ENCODE peak calls at places on chromosomes 13 and 19, in five cellular contexts. Z is lung, F is ascending aorta, Y is cardiac muscle cell, K is K562. H is an unnamed sample.

GRCh38 chr13:50375792-50376191 is 360.5 kb downstream of the KCNRG start:
- DNase-seq in K (no peak), Z (no peak), F (no peak), Y (peak; percentile 44), H (peak; percentile 48)

GRCh38 chr13:94199135-94199534 is 280.3 kb downstream of the DCT start:
- DNase-seq in F (no peak), Y (no peak), K (no peak), Z (no peak), H (no peak)

GRCh38 chr19:18386543-18387251 is 739 bp downstream of the GDF15 start:
- DNase-seq in F (no peak), Y (peak; percentile 69), K (peak; percentile 63), Z (no peak), H (no peak)

GRCh38 chr13:20387441-20387971 is 138.2 kb downstream of the CRYL1 start:
- DNase-seq in Y (no peak), F (no peak), K (no peak), Z (no peak), H (no peak)

GRCh38 chr19:8965887-8966286 is 44.3 kb downstream of the MUC16 start:
- DNase-seq in Y (no peak), F (no peak), Z (no peak), K (peak; percentile 22), H (no peak)

GRCh38 chr19:14318873-14319272 is 62.4 kb upstream of the ADGRE5 start:
- DNase-seq in F (no peak), K (peak; percentile 57), Y (no peak), Z (no peak), H (no peak)

GRCh38 chr19:2602391-2603181 is 99.9 kb downstream of the GNG7 start:
- DNase-seq in F (peak; percentile 96), K (no peak), Y (peak; percentile 97), Z (peak; percentile 66), H (peak; percentile 79)

GRCh38 chr13:77136902-77137420 is 110.0 kb upstream of the FBXL3 start:
- DNase-seq in Z (no peak), K (no peak), Y (peak; percentile 65), F (no peak), H (peak; percentile 71)

GRCh38 chr19:45782820-45783785 is 813 bp upstream of the DMPK start:
- DNase-seq in K (no peak), F (peak; percentile 92), Z (no peak), Y (peak; percentile 56), H (peak; percentile 53)

GRCh38 chr13:44172411-44172810 is 201.2 kb upstream of the SERP2 start:
- DNase-seq in F (no peak), Z (peak; percentile 13), K (no peak), Y (no peak), H (no peak)

GRCh38 chr19:47848871-47849473 is 10.1 kb upstream of the TPRX2 start:
- DNase-seq in F (no peak), Z (no peak), Y (peak; percentile 46), K (peak; percentile 66), H (no peak)

GRCh38 chr19:41373993-41374392 is 2.3 kb upstream of the TMEM91 start:
- DNase-seq in Z (peak; percentile 70), K (no peak), F (peak; percentile 84), Y (peak; percentile 97), H (peak; percentile 48)

GRCh38 chr19:55643733-55644116 is 276 bp downstream of the ZNF581 start:
- DNase-seq in Y (no peak), K (peak; percentile 71), Z (no peak), F (no peak), H (no peak)

GRCh38 chr19:45952691-45953505 is 20.8 kb downstream of the NOVA2 start:
- DNase-seq in K (peak; percentile 88), Y (peak; percentile 76), Z (no peak), F (no peak), H (peak; percentile 53)

GRCh38 chr19:28578786-28579505 is 634.0 kb downstream of the UQCRFS1 start:
- DNase-seq in F (no peak), Y (no peak), Z (no peak), K (peak; percentile 54), H (no peak)

GRCh38 chr19:22422220-22422619 is at the start of gene ZNF98:
- DNase-seq in Z (no peak), K (no peak), Y (peak; percentile 7), F (peak; percentile 69), H (no peak)

GRCh38 chr19:45439569-45440258 is 16.0 kb upstream of the ERCC1 start:
- DNase-seq in Y (peak; percentile 82), F (peak; percentile 95), K (peak; percentile 82), Z (peak; percentile 76), H (peak; percentile 96)

GRCh38 chr19:36009220-36009619 is 607 bp upstream of the SYNE4 start:
- DNase-seq in K (no peak), Y (peak; percentile 76), F (peak; percentile 81), Z (peak; percentile 63), H (no peak)

GRCh38 chr19:23789246-23789645 is 30.6 kb upstream of the ZNF681 start:
- DNase-seq in Z (no peak), K (no peak), F (no peak), Y (no peak), H (no peak)

GRCh38 chr13:36395280-36395679 is 37.0 kb upstream of the CCNA1 start:
- DNase-seq in Y (peak; percentile 81), F (no peak), K (no peak), Z (no peak), H (no peak)

GRCh38 chr13:99721606-99722384 is 220.5 kb downstream of the TM9SF2 start:
- DNase-seq in Z (no peak), F (no peak), Y (no peak), K (no peak), H (no peak)

GRCh38 chr13:82947121-82948077 is 934.9 kb downstream of the SLITRK1 start:
- DNase-seq in F (no peak), Y (no peak), Z (no peak), K (no peak), H (no peak)

GRCh38 chr13:34201050-34201913 is 383.3 kb downstream of the RFC3 start:
- DNase-seq in F (no peak), Z (no peak), Y (peak; percentile 88), K (no peak), H (no peak)
- H3K27ac ChIP-seq in F (no peak overlapping the region), Z (no peak overlapping the region), Y (no peak overlapping the region), K (no peak overlapping the region), H (no peak overlapping the region)

GRCh38 chr13:40581277-40581579 is 85.2 kb downstream of the FOXO1 start:
- DNase-seq in Y (no peak), Z (no peak), K (no peak), F (no peak), H (no peak)
- H3K4me1 ChIP-seq in Y (peaks cover 10% of the 10 kb centered on the region), Z (peaks cover 12% of the 10 kb centered on the region), K (no peaks in the 10 kb centered on the region), F (no peaks in the 10 kb centered on the region), H (peaks cover 7% of the 10 kb centered on the region)

GRCh38 chr19:52172347-52172746 is 926 bp upstream of the ZNF836 start:
- DNase-seq in F (no peak), K (no peak), Z (no peak), Y (no peak), H (no peak)

GRCh38 chr19:52171321-52172169 is at the start of gene ZNF836:
- DNase-seq in F (peak; percentile 93), Y (peak; percentile 81), Z (peak; percentile 91), K (peak; percentile 74), H (peak; percentile 53)

GRCh38 chr19:52170863-52171320 is 529 bp downstream of the ZNF836 start:
- DNase-seq in F (no peak), Z (no peak), Y (no peak), K (no peak), H (no peak)

DNA sequence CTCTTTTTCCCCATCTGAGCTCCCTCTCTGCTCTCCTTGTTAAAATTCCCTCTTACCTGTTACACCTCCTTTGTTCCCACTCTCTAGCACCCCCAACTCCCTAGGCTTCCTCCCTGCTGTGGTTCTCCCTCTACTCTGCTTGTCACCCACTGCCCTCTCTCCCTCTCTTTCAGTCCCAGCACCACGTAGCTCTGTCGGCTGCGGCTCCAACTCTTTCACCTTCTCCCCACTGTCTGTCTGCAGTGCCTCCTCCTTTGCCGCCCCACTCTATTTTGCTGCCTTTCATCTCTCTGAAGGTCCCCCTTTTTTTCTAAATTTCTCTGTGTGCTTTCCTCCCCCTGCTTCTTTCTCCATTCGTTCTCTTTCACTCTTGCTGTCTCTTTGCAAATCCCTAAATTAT is 1.1 kb downstream of the ZNF836 start:
- DNase-seq in Z (no peak), Y (no peak), F (no peak), K (no peak), H (peak; percentile 6)
- H3K27ac ChIP-seq in Z (peak overlapping the region; percentile 39), Y (no peak overlapping the region), F (peak overlapping the region; percentile 84), K (no peak overlapping the region), H (no peak overlapping the region)

DNA sequence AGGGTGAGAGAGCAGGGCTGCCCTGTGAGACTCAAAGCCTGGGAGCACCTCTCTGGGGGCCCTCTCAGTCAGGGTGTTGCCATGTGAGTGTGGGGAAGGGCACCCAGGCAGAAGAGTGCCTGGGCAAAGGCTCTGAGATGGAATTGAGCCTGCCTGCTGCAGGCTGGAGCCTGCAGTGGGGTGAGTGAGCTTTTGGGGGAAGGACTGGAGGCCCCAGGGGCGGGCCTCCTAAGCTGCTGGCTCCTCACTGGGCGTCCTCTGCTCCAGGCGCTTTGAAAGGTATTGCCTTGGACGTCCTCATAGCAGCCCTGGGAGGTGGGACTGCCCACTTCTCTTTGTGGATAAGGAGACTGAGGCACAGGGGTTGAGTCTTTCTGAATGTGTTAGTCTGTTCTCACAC is 60.3 kb downstream of the ARHGEF7 start:
- DNase-seq in Y (no peak), F (no peak), K (no peak), Z (no peak), H (no peak)
- H3K4me1 ChIP-seq in Y (peaks cover 14% of the 10 kb centered on the region), F (peaks cover 23% of the 10 kb centered on the region), K (peaks cover 4% of the 10 kb centered on the region), Z (peaks cover 19% of the 10 kb centered on the region), H (peaks cover 27% of the 10 kb centered on the region)

GRCh38 chr19:39400997-39401548 is 5.6 kb upstream of the ZFP36 start:
- DNase-seq in K (no peak), F (no peak), Y (no peak), Z (no peak), H (no peak)
- H3K27ac ChIP-seq in K (peak overlapping the region; percentile 98), F (peak overlapping the region; percentile 100), Y (peak overlapping the region; percentile 91), Z (peak overlapping the region; percentile 93), H (no peak overlapping the region)

GRCh38 chr19:13068064-13068807 is 34.4 kb downstream of the LYL1 start:
- DNase-seq in K (peak; percentile 21), Y (no peak), F (no peak), Z (no peak), H (no peak)
- H3K4me1 ChIP-seq in K (peaks cover 88% of the 10 kb centered on the region), Y (peaks cover 4% of the 10 kb centered on the region), F (peaks cover 56% of the 10 kb centered on the region), Z (peaks cover 23% of the 10 kb centered on the region), H (no peaks in the 10 kb centered on the region)